ENCODE peak calls at places on chromosomes 16 and 17, in nine cellular contexts. E, O, M, H, C, F, X, Q and Y are unnamed samples.

GRCh38 chr17:35432176-35433074 is at the start of gene SLFN12:
- DNase-seq in C (peak), Q (peak), X (no peak), H (no peak), F (peak), M (peak), O (no peak), E (peak), Y (peak)

GRCh38 chr17:40830085-40830776 is 7.8 kb upstream of the KRT10 start:
- DNase-seq in F (no peak), M (no peak), O (no peak), C (no peak), E (no peak), H (no peak), Q (no peak), X (no peak), Y (no peak)

GRCh38 chr16:78045865-78046581 is 23.7 kb downstream of the CLEC3A start:
- DNase-seq in M (peak), C (peak), X (no peak), F (peak), Q (peak), O (peak), E (peak), H (no peak), Y (no peak)

GRCh38 chr17:63911041-63911635 is at the start of gene CSHL1:
- DNase-seq in M (no peak), Q (no peak), F (no peak), O (no peak), H (no peak), X (no peak), E (no peak), C (no peak), Y (no peak)

GRCh38 chr16:85754403-85754802 is 3.5 kb upstream of the C16orf74 start:
- DNase-seq in C (no peak), E (no peak), F (no peak), H (no peak), X (peak), O (no peak), M (no peak), Q (no peak), Y (no peak)

GRCh38 chr17:32671891-32672290 is 185.1 kb downstream of the CDK5R1 start:
- DNase-seq in M (no peak), X (no peak), H (no peak), E (no peak), F (no peak), Q (no peak), O (no peak), C (no peak), Y (no peak)

GRCh38 chr17:68511254-68511670 is 968 bp upstream of the PRKAR1A start:
- DNase-seq in E (no peak), M (no peak), O (no peak), F (no peak), Q (no peak), X (no peak), C (no peak), H (peak), Y (no peak)

GRCh38 chr17:68682913-68683312 is 81.7 kb upstream of the FAM20A start:
- DNase-seq in X (peak), E (no peak), O (no peak), F (no peak), M (no peak), H (no peak), Q (no peak), C (no peak), Y (no peak)

GRCh38 chr16:74738134-74738541 is 36.5 kb downstream of the FA2H start:
- DNase-seq in X (no peak), H (no peak), C (no peak), M (no peak), Q (no peak), O (peak), E (no peak), F (no peak), Y (no peak)

GRCh38 chr16:87233928-87234327 is 83.3 kb downstream of the C16orf95 start:
- DNase-seq in F (no peak), O (no peak), E (no peak), Q (no peak), M (no peak), H (no peak), C (peak), X (no peak), Y (no peak)

GRCh38 chr17:5097101-5097834 is 14.4 kb downstream of the ZNF232 start:
- DNase-seq in M (peak), F (no peak), X (no peak), O (no peak), Q (no peak), E (no peak), H (peak), C (no peak), Y (no peak)

GRCh38 chr16:83389751-83390150 is 418.0 kb upstream of the HSBP1 start:
- DNase-seq in E (no peak), F (no peak), Q (no peak), O (no peak), C (no peak), X (no peak), H (no peak), M (no peak), Y (no peak)

GRCh38 chr16:11681977-11682654 is 13.9 kb downstream of the SNN start:
- DNase-seq in F (no peak), H (no peak), X (no peak), C (no peak), M (no peak), Q (no peak), E (no peak), O (no peak), Y (no peak)

GRCh38 chr16:89646906-89647305 is 10.6 kb downstream of the CHMP1A start:
- DNase-seq in H (no peak), Q (no peak), F (no peak), C (no peak), O (peak), X (no peak), M (no peak), E (no peak), Y (no peak)

GRCh38 chr16:1911467-1912214 is 6.6 kb downstream of the HS3ST6 start:
- DNase-seq in O (no peak), Q (no peak), C (no peak), F (no peak), M (no peak), X (no peak), H (no peak), E (no peak), Y (no peak)

GRCh38 chr16:85387171-85387507 is 226.0 kb upstream of the GSE1 start:
- DNase-seq in X (no peak), M (no peak), Q (no peak), E (no peak), C (no peak), H (no peak), F (no peak), O (no peak), Y (no peak)

GRCh38 chr17:78981010-78981888 is 1.5 kb upstream of the LGALS3BP start:
- DNase-seq in X (no peak), M (no peak), H (no peak), Q (no peak), E (no peak), C (no peak), O (no peak), F (no peak), Y (no peak)

GRCh38 chr17:28335959-28336871 is 654 bp downstream of the TNFAIP1 start:
- DNase-seq in H (no peak), X (peak), C (peak), M (peak), Q (peak), O (peak), F (peak), E (no peak), Y (peak)

GRCh38 chr17:47785538-47786123 is 36.0 kb downstream of the OSBPL7 start:
- DNase-seq in O (no peak), C (peak), Q (no peak), X (no peak), E (no peak), H (no peak), F (no peak), M (no peak), Y (no peak)

GRCh38 chr16:5027086-5027485 is 6.6 kb downstream of the NAGPA start:
- DNase-seq in X (no peak), H (no peak), M (no peak), E (no peak), O (no peak), F (no peak), Q (no peak), C (no peak), Y (no peak)